ENCODE peak calls at places on chromosome 9, in nine cellular contexts. One of them, this sample, is unnamed.

GRCh38 chr9:15606667-15607472 is 54.0 kb downstream of the CCDC171 start:
- DNase-seq in pancreas: no peak
- DNase-seq in vagina: no peak
- DNase-seq in aorta: no peak
- DNase-seq in bronchial epithelial cell: peak
- DNase-seq in fibroblast of the aortic adventitia: peak
- DNase-seq in GM06990: peak
- DNase-seq in CD8-positive, alpha-beta memory T cell: no peak
- DNase-seq in CD4-positive, CD25-positive, alpha-beta regulatory T cell: peak
- DNase-seq in this sample: peak

GRCh38 chr9:14159440-14160222 is 154.3 kb downstream of the NFIB start:
- DNase-seq in pancreas: no peak
- DNase-seq in vagina: no peak
- DNase-seq in aorta: no peak
- DNase-seq in bronchial epithelial cell: no peak
- DNase-seq in fibroblast of the aortic adventitia: no peak
- DNase-seq in GM06990: no peak
- DNase-seq in CD8-positive, alpha-beta memory T cell: no peak
- DNase-seq in CD4-positive, CD25-positive, alpha-beta regulatory T cell: no peak
- DNase-seq in this sample: no peak

GRCh38 chr9:105608685-105609598 is 51.0 kb downstream of the FKTN start:
- DNase-seq in pancreas: no peak
- DNase-seq in vagina: no peak
- DNase-seq in aorta: no peak
- DNase-seq in bronchial epithelial cell: peak
- DNase-seq in fibroblast of the aortic adventitia: peak
- DNase-seq in GM06990: no peak
- DNase-seq in CD8-positive, alpha-beta memory T cell: no peak
- DNase-seq in CD4-positive, CD25-positive, alpha-beta regulatory T cell: peak
- DNase-seq in this sample: peak

GRCh38 chr9:92762781-92763708 is 1.6 kb downstream of the BICD2 start:
- DNase-seq in pancreas: no peak
- DNase-seq in vagina: no peak
- DNase-seq in aorta: no peak
- DNase-seq in bronchial epithelial cell: no peak
- DNase-seq in fibroblast of the aortic adventitia: no peak
- DNase-seq in GM06990: no peak
- DNase-seq in CD8-positive, alpha-beta memory T cell: no peak
- DNase-seq in CD4-positive, CD25-positive, alpha-beta regulatory T cell: no peak
- DNase-seq in this sample: no peak

GRCh38 chr9:86046930-86047341 is 52.4 kb downstream of the GOLM1 start:
- DNase-seq in pancreas: no peak
- DNase-seq in vagina: no peak
- DNase-seq in aorta: no peak
- DNase-seq in bronchial epithelial cell: no peak
- DNase-seq in fibroblast of the aortic adventitia: no peak
- DNase-seq in GM06990: no peak
- DNase-seq in CD8-positive, alpha-beta memory T cell: no peak
- DNase-seq in CD4-positive, CD25-positive, alpha-beta regulatory T cell: no peak
- DNase-seq in this sample: no peak

GRCh38 chr9:108994695-108995094 is 18.6 kb downstream of the CTNNAL1 start:
- DNase-seq in pancreas: no peak
- DNase-seq in vagina: no peak
- DNase-seq in aorta: no peak
- DNase-seq in bronchial epithelial cell: peak
- DNase-seq in fibroblast of the aortic adventitia: peak
- DNase-seq in GM06990: peak
- DNase-seq in CD8-positive, alpha-beta memory T cell: no peak
- DNase-seq in CD4-positive, CD25-positive, alpha-beta regulatory T cell: peak
- DNase-seq in this sample: no peak

GRCh38 chr9:8365029-8365428 is 565.5 kb upstream of the DMAC1 start:
- DNase-seq in pancreas: no peak
- DNase-seq in vagina: no peak
- DNase-seq in aorta: no peak
- DNase-seq in bronchial epithelial cell: peak
- DNase-seq in fibroblast of the aortic adventitia: peak
- DNase-seq in GM06990: no peak
- DNase-seq in CD8-positive, alpha-beta memory T cell: no peak
- DNase-seq in CD4-positive, CD25-positive, alpha-beta regulatory T cell: no peak
- DNase-seq in this sample: no peak

GRCh38 chr9:1939926-1940368 is 75.2 kb upstream of the SMARCA2 start:
- DNase-seq in pancreas: peak
- DNase-seq in vagina: no peak
- DNase-seq in aorta: no peak
- DNase-seq in bronchial epithelial cell: peak
- DNase-seq in fibroblast of the aortic adventitia: peak
- DNase-seq in GM06990: peak
- DNase-seq in CD8-positive, alpha-beta memory T cell: no peak
- DNase-seq in CD4-positive, CD25-positive, alpha-beta regulatory T cell: peak
- DNase-seq in this sample: peak

GRCh38 chr9:4666042-4666699 is at the start of gene SPATA6L:
- DNase-seq in pancreas: peak
- DNase-seq in vagina: no peak
- DNase-seq in aorta: peak
- DNase-seq in bronchial epithelial cell: peak
- DNase-seq in fibroblast of the aortic adventitia: peak
- DNase-seq in GM06990: peak
- DNase-seq in CD8-positive, alpha-beta memory T cell: peak
- DNase-seq in CD4-positive, CD25-positive, alpha-beta regulatory T cell: peak
- DNase-seq in this sample: no peak

GRCh38 chr9:114364528-114365041 is 23.2 kb downstream of the AKNA start:
- DNase-seq in pancreas: no peak
- DNase-seq in vagina: no peak
- DNase-seq in aorta: peak
- DNase-seq in bronchial epithelial cell: no peak
- DNase-seq in fibroblast of the aortic adventitia: no peak
- DNase-seq in GM06990: peak
- DNase-seq in CD8-positive, alpha-beta memory T cell: no peak
- DNase-seq in CD4-positive, CD25-positive, alpha-beta regulatory T cell: no peak
- DNase-seq in this sample: no peak

GRCh38 chr9:136059851-136060670 is 35.0 kb downstream of the NACC2 start:
- DNase-seq in pancreas: no peak
- DNase-seq in vagina: no peak
- DNase-seq in aorta: peak
- DNase-seq in bronchial epithelial cell: no peak
- DNase-seq in fibroblast of the aortic adventitia: peak
- DNase-seq in GM06990: peak
- DNase-seq in CD8-positive, alpha-beta memory T cell: no peak
- DNase-seq in CD4-positive, CD25-positive, alpha-beta regulatory T cell: no peak
- DNase-seq in this sample: no peak

GRCh38 chr9:86079421-86080111 is 19.8 kb downstream of the GOLM1 start:
- DNase-seq in pancreas: no peak
- DNase-seq in vagina: no peak
- DNase-seq in aorta: no peak
- DNase-seq in bronchial epithelial cell: peak
- DNase-seq in fibroblast of the aortic adventitia: peak
- DNase-seq in GM06990: no peak
- DNase-seq in CD8-positive, alpha-beta memory T cell: no peak
- DNase-seq in CD4-positive, CD25-positive, alpha-beta regulatory T cell: no peak
- DNase-seq in this sample: no peak

GRCh38 chr9:36625006-36625600 is 52.4 kb downstream of the MELK start:
- DNase-seq in pancreas: peak
- DNase-seq in vagina: no peak
- DNase-seq in aorta: peak
- DNase-seq in bronchial epithelial cell: peak
- DNase-seq in fibroblast of the aortic adventitia: peak
- DNase-seq in GM06990: no peak
- DNase-seq in CD8-positive, alpha-beta memory T cell: no peak
- DNase-seq in CD4-positive, CD25-positive, alpha-beta regulatory T cell: no peak
- DNase-seq in this sample: peak

GRCh38 chr9:33147770-33148169 is 19.4 kb downstream of the B4GALT1 start:
- DNase-seq in pancreas: no peak
- DNase-seq in vagina: no peak
- DNase-seq in aorta: no peak
- DNase-seq in bronchial epithelial cell: no peak
- DNase-seq in fibroblast of the aortic adventitia: no peak
- DNase-seq in GM06990: no peak
- DNase-seq in CD8-positive, alpha-beta memory T cell: no peak
- DNase-seq in CD4-positive, CD25-positive, alpha-beta regulatory T cell: no peak
- DNase-seq in this sample: no peak

GRCh38 chr9:122930933-122931850 is at the start of gene ZBTB26:
- DNase-seq in pancreas: peak
- DNase-seq in vagina: peak
- DNase-seq in aorta: peak
- DNase-seq in bronchial epithelial cell: peak
- DNase-seq in fibroblast of the aortic adventitia: peak
- DNase-seq in GM06990: peak
- DNase-seq in CD8-positive, alpha-beta memory T cell: peak
- DNase-seq in CD4-positive, CD25-positive, alpha-beta regulatory T cell: peak
- DNase-seq in this sample: peak

GRCh38 chr9:122931851-122932199 is 513 bp upstream of the ZBTB26 start:
- DNase-seq in pancreas: no peak
- DNase-seq in vagina: no peak
- DNase-seq in aorta: no peak
- DNase-seq in bronchial epithelial cell: peak
- DNase-seq in fibroblast of the aortic adventitia: no peak
- DNase-seq in GM06990: no peak
- DNase-seq in CD8-positive, alpha-beta memory T cell: no peak
- DNase-seq in CD4-positive, CD25-positive, alpha-beta regulatory T cell: no peak
- DNase-seq in this sample: no peak

GRCh38 chr9:122923947-122924346 is 7.4 kb downstream of the ZBTB26 start:
- DNase-seq in pancreas: no peak
- DNase-seq in vagina: no peak
- DNase-seq in aorta: no peak
- DNase-seq in bronchial epithelial cell: no peak
- DNase-seq in fibroblast of the aortic adventitia: no peak
- DNase-seq in GM06990: no peak
- DNase-seq in CD8-positive, alpha-beta memory T cell: no peak
- DNase-seq in CD4-positive, CD25-positive, alpha-beta regulatory T cell: no peak
- DNase-seq in this sample: no peak

GRCh38 chr9:122930541-122930932 is 775 bp downstream of the ZBTB26 start:
- DNase-seq in pancreas: no peak
- DNase-seq in vagina: no peak
- DNase-seq in aorta: no peak
- DNase-seq in bronchial epithelial cell: no peak
- DNase-seq in fibroblast of the aortic adventitia: no peak
- DNase-seq in GM06990: no peak
- DNase-seq in CD8-positive, alpha-beta memory T cell: no peak
- DNase-seq in CD4-positive, CD25-positive, alpha-beta regulatory T cell: no peak
- DNase-seq in this sample: no peak

DNA sequence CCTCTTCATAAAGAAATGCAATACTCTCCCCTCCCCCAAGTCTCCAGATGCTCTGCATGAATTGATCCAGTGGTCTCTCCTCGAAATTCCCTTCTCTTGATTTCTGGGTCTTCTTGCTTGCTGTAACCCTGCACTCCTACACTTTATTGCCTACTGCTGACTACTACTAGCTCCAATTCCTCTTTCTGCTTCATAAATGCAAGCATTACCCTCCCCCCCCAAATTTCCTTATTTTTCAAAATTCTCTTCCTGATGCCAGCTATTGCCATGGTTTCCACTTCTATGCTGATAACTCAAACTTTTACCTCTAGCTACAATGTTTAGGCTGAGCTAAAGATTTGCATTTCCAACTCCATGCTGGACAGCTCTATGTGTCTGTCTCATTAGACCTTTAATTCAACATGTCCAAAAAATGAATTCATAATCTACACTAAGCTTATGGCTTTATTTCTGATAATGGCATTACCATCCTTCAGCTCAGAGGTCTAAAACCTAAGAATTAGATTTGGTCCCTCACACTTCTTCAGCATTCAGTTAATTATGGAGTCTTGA is 1.4 kb downstream of the ZBTB26 start:
- DNase-seq in pancreas: no peak
- DNase-seq in vagina: no peak
- DNase-seq in aorta: no peak
- DNase-seq in bronchial epithelial cell: no peak
- DNase-seq in fibroblast of the aortic adventitia: no peak
- DNase-seq in GM06990: no peak
- DNase-seq in CD8-positive, alpha-beta memory T cell: no peak
- DNase-seq in CD4-positive, CD25-positive, alpha-beta regulatory T cell: no peak
- DNase-seq in this sample: no peak
- H3K4me3 ChIP-seq in pancreas: no peak
- H3K4me3 ChIP-seq in vagina: peak
- H3K4me3 ChIP-seq in aorta: no peak
- H3K4me3 ChIP-seq in bronchial epithelial cell: no peak
- H3K4me3 ChIP-seq in fibroblast of the aortic adventitia: peak
- H3K4me3 ChIP-seq in GM06990: no peak
- H3K4me3 ChIP-seq in CD8-positive, alpha-beta memory T cell: no peak
- H3K4me3 ChIP-seq in CD4-positive, CD25-positive, alpha-beta regulatory T cell: peak
- H3K4me3 ChIP-seq in this sample: peak

GRCh38 chr9:21591221-21592062 is 109.3 kb upstream of the IFNE start:
- DNase-seq in pancreas: no peak
- DNase-seq in vagina: peak
- DNase-seq in aorta: peak
- DNase-seq in bronchial epithelial cell: peak
- DNase-seq in fibroblast of the aortic adventitia: peak
- DNase-seq in GM06990: no peak
- DNase-seq in CD8-positive, alpha-beta memory T cell: no peak
- DNase-seq in CD4-positive, CD25-positive, alpha-beta regulatory T cell: peak
- DNase-seq in this sample: peak
- H3K4me3 ChIP-seq in pancreas: no peak
- H3K4me3 ChIP-seq in vagina: no peak
- H3K4me3 ChIP-seq in aorta: no peak
- H3K4me3 ChIP-seq in bronchial epithelial cell: peak
- H3K4me3 ChIP-seq in fibroblast of the aortic adventitia: peak
- H3K4me3 ChIP-seq in GM06990: no peak
- H3K4me3 ChIP-seq in CD8-positive, alpha-beta memory T cell: no peak
- H3K4me3 ChIP-seq in CD4-positive, CD25-positive, alpha-beta regulatory T cell: no peak
- H3K4me3 ChIP-seq in this sample: peak

GRCh38 chr9:73149371-73150067 is 2.1 kb upstream of the ANXA1 start:
- DNase-seq in pancreas: no peak
- DNase-seq in vagina: no peak
- DNase-seq in aorta: no peak
- DNase-seq in bronchial epithelial cell: peak
- DNase-seq in fibroblast of the aortic adventitia: peak
- DNase-seq in GM06990: peak
- DNase-seq in CD8-positive, alpha-beta memory T cell: no peak
- DNase-seq in CD4-positive, CD25-positive, alpha-beta regulatory T cell: peak
- DNase-seq in this sample: peak
- H3K4me3 ChIP-seq in pancreas: no peak
- H3K4me3 ChIP-seq in vagina: no peak
- H3K4me3 ChIP-seq in aorta: no peak
- H3K4me3 ChIP-seq in bronchial epithelial cell: no peak
- H3K4me3 ChIP-seq in fibroblast of the aortic adventitia: peak
- H3K4me3 ChIP-seq in GM06990: no peak
- H3K4me3 ChIP-seq in CD8-positive, alpha-beta memory T cell: no peak
- H3K4me3 ChIP-seq in CD4-positive, CD25-positive, alpha-beta regulatory T cell: peak
- H3K4me3 ChIP-seq in this sample: peak

DNA sequence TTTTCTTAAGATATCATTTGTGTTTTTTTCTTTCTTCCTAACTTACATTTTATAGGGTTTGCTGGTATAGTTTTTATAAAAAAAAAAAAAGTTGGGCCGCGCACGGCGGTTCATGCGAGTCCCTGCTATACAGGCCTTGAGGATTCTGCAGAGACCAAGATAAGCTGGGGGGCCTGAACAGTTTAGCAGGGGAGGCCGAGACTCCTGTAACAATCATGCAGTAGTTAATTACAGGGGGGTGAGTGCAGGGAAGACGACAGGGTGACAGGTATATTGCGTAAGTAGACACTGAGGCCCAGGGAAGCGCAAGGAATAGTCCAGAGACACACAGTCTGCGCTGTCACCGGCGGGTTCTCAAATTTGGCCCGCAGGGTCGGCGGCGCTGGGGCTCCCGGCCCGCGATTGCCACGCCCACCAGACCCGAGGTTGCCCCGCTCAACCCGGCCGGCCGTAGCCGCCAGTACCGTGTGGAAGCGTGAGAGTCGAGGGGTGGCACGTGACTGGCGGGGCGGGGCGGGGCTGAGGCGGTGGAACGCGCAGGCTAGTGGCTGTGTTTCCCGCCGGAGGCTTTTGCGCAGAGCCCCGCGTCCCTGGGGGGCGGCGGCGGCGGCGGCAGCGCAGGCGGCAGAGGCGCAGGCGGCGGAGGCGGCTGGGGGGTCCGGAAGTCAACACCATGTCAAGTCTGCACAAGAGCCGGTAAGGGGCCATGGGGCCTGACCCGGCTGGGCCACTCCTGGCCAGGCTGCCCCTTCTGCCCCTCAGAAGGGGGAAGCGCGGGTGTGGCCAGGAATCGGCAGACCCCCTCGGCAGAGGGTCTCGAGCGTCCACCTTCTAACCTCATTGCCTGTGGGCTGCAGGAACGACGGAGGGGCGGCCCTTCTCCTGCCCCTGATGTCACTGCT is at the start of gene TBC1D13:
- DNase-seq in pancreas: peak
- DNase-seq in vagina: no peak
- DNase-seq in aorta: peak
- DNase-seq in bronchial epithelial cell: peak
- DNase-seq in fibroblast of the aortic adventitia: peak
- DNase-seq in GM06990: peak
- DNase-seq in CD8-positive, alpha-beta memory T cell: peak
- DNase-seq in CD4-positive, CD25-positive, alpha-beta regulatory T cell: peak
- DNase-seq in this sample: peak
- H3K4me3 ChIP-seq in pancreas: peak
- H3K4me3 ChIP-seq in vagina: peak
- H3K4me3 ChIP-seq in aorta: peak
- H3K4me3 ChIP-seq in bronchial epithelial cell: peak
- H3K4me3 ChIP-seq in fibroblast of the aortic adventitia: peak
- H3K4me3 ChIP-seq in GM06990: peak
- H3K4me3 ChIP-seq in CD8-positive, alpha-beta memory T cell: peak
- H3K4me3 ChIP-seq in CD4-positive, CD25-positive, alpha-beta regulatory T cell: peak
- H3K4me3 ChIP-seq in this sample: peak